ENCODE peak calls at places on chromosomes 2 and 18, in seven cellular contexts. J is astrocyte of the cerebellum; V is iris pigment epithelial cell; Q is AG08396; F is stimulated activated CD4-positive, alpha-beta T cell treated with anti-CD3 and anti-CD28 coated beads, Interleukin-15, amount 100 ng/mL, for 24 hours; I is M059J; Z is GM04504. G is an unnamed sample.

GRCh38 chr2:98514879-98515570 is 70.4 kb downstream of the INPP4A start:
- DNase-seq in V (peak; percentile 62), F (no peak), Z (no peak), J (no peak), Q (peak; percentile 53), I (peak; percentile 39), G (no peak)

GRCh38 chr2:163713534-163714311 is 22.1 kb downstream of the FIGN start:
- DNase-seq in V (no peak), F (no peak), I (no peak), Z (no peak), J (no peak), Q (no peak), G (no peak)

GRCh38 chr2:134252092-134252775 is 1.6 kb upstream of the MGAT5 start:
- DNase-seq in F (peak; percentile 73), V (no peak), J (no peak), I (peak; percentile 50), Q (no peak), Z (no peak), G (peak; percentile 50)

GRCh38 chr2:120344214-120344990 is 1.5 kb upstream of the INHBB start:
- DNase-seq in V (no peak), Q (peak; percentile 55), F (peak; percentile 26), Z (no peak), J (no peak), I (peak; percentile 44), G (no peak)

GRCh38 chr2:24779121-24779520 is 14.1 kb downstream of the PTRHD1 start:
- DNase-seq in Z (no peak), V (no peak), Q (no peak), J (no peak), I (no peak), F (no peak), G (no peak)

GRCh38 chr2:174692256-174692830 is 71.9 kb downstream of the CHRNA1 start:
- DNase-seq in I (no peak), J (no peak), Z (peak; percentile 55), V (no peak), Q (peak; percentile 31), F (no peak), G (no peak)

GRCh38 chr2:72988041-72988440 is 70.7 kb downstream of the EMX1 start:
- DNase-seq in J (no peak), I (no peak), Q (no peak), F (no peak), V (no peak), Z (no peak), G (no peak)

GRCh38 chr2:223010641-223011040 is 41.3 kb upstream of the KCNE4 start:
- DNase-seq in J (peak; percentile 40), Z (peak; percentile 83), I (peak; percentile 78), Q (peak; percentile 69), F (no peak), V (peak; percentile 62), G (peak; percentile 94)

GRCh38 chr2:29281585-29281984 is 166.4 kb downstream of the CLIP4 start:
- DNase-seq in Z (no peak), J (peak; percentile 70), I (peak; percentile 67), V (peak; percentile 65), Q (peak; percentile 32), F (no peak), G (no peak)

GRCh38 chr2:86622878-86623548 is 652 bp downstream of the RNF103 start:
- DNase-seq in J (no peak), F (peak; percentile 63), V (no peak), Q (peak; percentile 87), I (no peak), Z (no peak), G (no peak)

GRCh38 chr18:273525-273924 is 5.7 kb upstream of the THOC1 start:
- DNase-seq in F (no peak), V (no peak), J (no peak), I (no peak), Z (no peak), Q (no peak), G (no peak)